ENCODE peak calls at places on chromosomes 11 and 22, in nine cellular contexts. W is stimulated activated effector memory CD8-positive, alpha-beta T cell treated with anti-CD3 and anti-CD28 coated beads, Interleukin-12 subunit alpha, Interleukin-12 subunit beta, amount 100 ng/mL, for 72 hours; G is SJSA1; V is choroid plexus epithelial cell; N is ELR; K is frontal cortex; U is stomach; X is activated T-helper 1 cell treated with anti-CD3 and anti-CD28 coated beads, Interleukin-12 subunit alpha, Interleukin-12 subunit beta, Interleukin-2, Interleukin-4 antibody, amounts not matched to agents 30 ng/mL and 10 ng/mL and 1 ng/mL, durations not matched to agents 14 hours and 24 hours and 36 hours; F is endothelial cell of umbilical vein. I is an unnamed sample.

GRCh38 chr11:107973641-107974040 is 35.1 kb upstream of the CUL5 start:
- DNase-seq in N (no peak), V (no peak), F (no peak), G (no peak), X (no peak), K (no peak), U (no peak), W (no peak), I (no peak)

GRCh38 chr11:130383363-130384168 is 44.8 kb downstream of the ADAMTS8 start:
- DNase-seq in G (peak; percentile 89), W (no peak), V (peak; percentile 99), X (no peak), F (no peak), U (no peak), K (no peak), N (peak; percentile 81), I (no peak)

GRCh38 chr22:17451251-17451765 is 82.0 kb downstream of the CECR2 start:
- DNase-seq in U (no peak), V (no peak), W (no peak), K (no peak), X (no peak), N (no peak), G (no peak), F (no peak), I (no peak)

GRCh38 chr11:75283391-75283931 is 42.9 kb downstream of the TPBGL start:
- DNase-seq in K (no peak), N (no peak), W (no peak), G (no peak), X (no peak), F (no peak), U (no peak), V (no peak), I (no peak)

GRCh38 chr11:20477418-20478090 is 90.0 kb downstream of the PRMT3 start:
- DNase-seq in K (no peak), N (peak; percentile 29), X (no peak), V (peak; percentile 15), U (no peak), F (no peak), G (no peak), W (no peak), I (no peak)

GRCh38 chr11:62832346-62833234 is at the start of gene TEX54:
- DNase-seq in W (no peak), K (no peak), U (peak; percentile 32), G (no peak), V (no peak), X (no peak), F (no peak), N (peak; percentile 47), I (no peak)

GRCh38 chr11:98185245-98185644 is 835.5 kb upstream of the CNTN5 start:
- DNase-seq in K (no peak), V (no peak), G (no peak), N (no peak), F (no peak), U (no peak), W (no peak), X (no peak), I (no peak)

GRCh38 chr11:121722431-121723256 is 269.9 kb upstream of the SORL1-AS1 start:
- DNase-seq in W (no peak), G (no peak), X (no peak), U (peak; percentile 40), K (peak; percentile 49), N (peak; percentile 71), V (peak; percentile 99), F (peak; percentile 94), I (no peak)

GRCh38 chr11:44894217-44894617 is 56.5 kb downstream of the TP53I11 start:
- DNase-seq in G (peak; percentile 75), W (peak; percentile 62), N (peak; percentile 62), U (peak; percentile 50), V (peak; percentile 74), F (peak; percentile 69), X (peak; percentile 21), K (peak; percentile 39), I (peak; percentile 26)

GRCh38 chr11:63913866-63914830 is 2.8 kb downstream of the RCOR2 start:
- DNase-seq in V (no peak), G (no peak), F (no peak), U (no peak), N (no peak), X (no peak), K (no peak), W (no peak), I (no peak)

GRCh38 chr22:41447435-41448188 is 1.0 kb upstream of the TOB2 start:
- DNase-seq in K (no peak), G (peak; percentile 67), V (peak; percentile 71), X (peak; percentile 63), W (peak; percentile 43), U (peak; percentile 74), N (peak; percentile 77), F (peak; percentile 74), I (peak; percentile 74)

GRCh38 chr22:47623740-47624103 is 861.3 kb downstream of the TBC1D22A start:
- DNase-seq in N (no peak), U (peak; percentile 23), F (no peak), W (no peak), G (peak; percentile 36), K (no peak), V (no peak), X (no peak), I (no peak)

GRCh38 chr11:35746356-35747153 is 84.0 kb downstream of the TRIM44 start:
- DNase-seq in F (no peak), G (no peak), V (peak; percentile 64), N (no peak), K (no peak), U (no peak), W (no peak), X (no peak), I (no peak)

GRCh38 chr11:115185507-115185906 is 318.7 kb downstream of the CADM1 start:
- DNase-seq in F (no peak), G (no peak), V (no peak), K (no peak), U (no peak), W (no peak), X (no peak), N (no peak), I (no peak)

GRCh38 chr22:38758276-38758945 is 2.6 kb upstream of the SUN2 start:
- DNase-seq in K (no peak), U (no peak), G (no peak), N (no peak), W (no peak), X (peak; percentile 55), V (no peak), F (no peak), I (no peak)

GRCh38 chr11:36594316-36594989 is at the start of gene IFTAP:
- DNase-seq in G (peak; percentile 56), K (peak; percentile 58), X (peak; percentile 5), V (peak; percentile 95), N (peak; percentile 91), F (peak; percentile 94), W (no peak), U (peak; percentile 42), I (no peak)

GRCh38 chr22:30270841-30271240 is 4.2 kb upstream of the OSM start:
- DNase-seq in N (peak; percentile 45), K (no peak), G (no peak), V (peak; percentile 80), W (no peak), X (no peak), F (no peak), U (peak; percentile 59), I (no peak)

GRCh38 chr11:86595401-86595800 is 77.0 kb downstream of the ME3 start:
- DNase-seq in F (peak; percentile 16), N (no peak), U (no peak), K (no peak), X (no peak), W (no peak), V (no peak), G (no peak), I (no peak)

GRCh38 chr22:23856721-23857605 is 712 bp upstream of the SLC2A11 start:
- DNase-seq in G (no peak), V (peak; percentile 48), U (no peak), X (no peak), W (peak; percentile 22), N (peak; percentile 74), F (peak; percentile 31), K (no peak), I (peak; percentile 52)

GRCh38 chr22:49372530-49373288 is 455.0 kb downstream of the BRD1 start:
- DNase-seq in K (no peak), X (no peak), G (no peak), W (no peak), N (no peak), F (no peak), V (no peak), U (peak; percentile 19), I (no peak)

I was measured in GM06990.